ENCODE peak calls at places on chromosomes 16 and 17, in four cellular contexts. One of them, this sample, is unnamed.

GRCh38 chr17:19753661-19754463 is 5.8 kb upstream of the ALDH3A1 start:
- DNase-seq in tibial artery: no peak
- DNase-seq in IMR-90: no peak
- DNase-seq in right cardiac atrium: no peak
- DNase-seq in this sample: peak; percentile 32

GRCh38 chr17:36743130-36743529 is 141.7 kb downstream of the MRM1 start:
- DNase-seq in tibial artery: no peak
- DNase-seq in IMR-90: no peak
- DNase-seq in right cardiac atrium: no peak
- DNase-seq in this sample: no peak

GRCh38 chr17:63534078-63534570 is 11.0 kb downstream of the KCNH6 start:
- DNase-seq in tibial artery: no peak
- DNase-seq in IMR-90: no peak
- DNase-seq in right cardiac atrium: no peak
- DNase-seq in this sample: no peak

GRCh38 chr16:82005491-82005830 is 5.8 kb downstream of the SDR42E1 start:
- DNase-seq in tibial artery: no peak
- DNase-seq in IMR-90: no peak
- DNase-seq in right cardiac atrium: no peak
- DNase-seq in this sample: no peak

GRCh38 chr16:57711993-57712392 is 17.4 kb downstream of the DRC7 start:
- DNase-seq in tibial artery: no peak
- DNase-seq in IMR-90: no peak
- DNase-seq in right cardiac atrium: no peak
- DNase-seq in this sample: no peak

GRCh38 chr16:81446318-81447275 is 2.0 kb downstream of the CMIP start:
- DNase-seq in tibial artery: no peak
- DNase-seq in IMR-90: peak; percentile 51
- DNase-seq in right cardiac atrium: peak; percentile 46
- DNase-seq in this sample: no peak

GRCh38 chr16:75244225-75244792 is 7.1 kb downstream of the BCAR1 start:
- DNase-seq in tibial artery: peak; percentile 82
- DNase-seq in IMR-90: peak; percentile 72
- DNase-seq in right cardiac atrium: peak; percentile 75
- DNase-seq in this sample: no peak

GRCh38 chr17:75694536-75694935 is 26.7 kb upstream of the ITGB4 start:
- DNase-seq in tibial artery: no peak
- DNase-seq in IMR-90: no peak
- DNase-seq in right cardiac atrium: no peak
- DNase-seq in this sample: peak; percentile 32

GRCh38 chr16:87698676-87699179 is 67.1 kb downstream of the KLHDC4 start:
- DNase-seq in tibial artery: no peak
- DNase-seq in IMR-90: no peak
- DNase-seq in right cardiac atrium: no peak
- DNase-seq in this sample: no peak

DNA sequence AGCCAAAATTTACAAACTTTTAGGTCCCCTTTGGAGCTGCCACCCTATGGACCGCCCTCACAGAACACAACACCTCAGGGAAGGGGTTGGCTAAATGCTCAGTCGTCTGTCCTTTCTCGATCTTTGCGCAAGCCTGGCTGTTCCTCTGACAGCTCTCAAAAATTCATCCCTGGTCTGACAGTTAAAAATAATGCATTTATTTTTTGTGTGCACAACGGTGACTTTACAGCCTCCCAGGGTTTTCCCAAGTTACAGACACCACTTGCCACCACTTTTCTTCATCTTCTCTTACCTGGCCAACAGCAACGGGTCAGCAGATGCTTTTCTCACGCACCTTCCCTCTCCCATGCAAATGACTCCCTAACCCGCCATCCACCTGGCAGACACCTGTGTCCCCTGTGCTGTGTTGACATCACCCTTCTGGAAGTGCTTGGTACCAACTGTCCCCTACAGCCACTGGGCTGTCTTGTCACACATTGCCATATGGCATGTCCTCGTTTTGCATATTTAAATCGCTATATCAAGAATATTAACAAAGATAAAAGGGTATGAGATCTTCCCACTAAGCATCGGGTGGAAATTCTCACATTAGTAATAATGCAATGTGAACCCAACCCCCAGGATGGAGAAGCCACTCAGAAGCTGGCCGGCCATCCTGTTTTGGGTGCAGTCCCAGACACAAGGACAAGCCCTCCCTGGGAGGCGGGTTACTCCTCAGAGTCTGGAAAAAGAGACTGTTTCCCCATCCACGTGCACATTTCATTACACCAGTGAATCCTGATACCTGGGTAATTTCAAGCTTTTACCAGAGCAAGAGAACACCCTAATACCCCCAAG is 187.0 kb downstream of the ZFHX3 start:
- DNase-seq in tibial artery: no peak
- DNase-seq in IMR-90: no peak
- DNase-seq in right cardiac atrium: no peak
- DNase-seq in this sample: no peak
- H3K27ac ChIP-seq in tibial artery: peak overlapping the region; percentile 99
- H3K27ac ChIP-seq in IMR-90: no peak overlapping the region
- H3K27ac ChIP-seq in right cardiac atrium: no peak overlapping the region
- H3K27ac ChIP-seq in this sample: no peak overlapping the region

GRCh38 chr17:81884968-81885367 is 6.4 kb downstream of the ALYREF start:
- DNase-seq in tibial artery: no peak
- DNase-seq in IMR-90: no peak
- DNase-seq in right cardiac atrium: no peak
- DNase-seq in this sample: no peak

GRCh38 chr17:81885869-81886548 is 5.4 kb downstream of the ALYREF start:
- DNase-seq in tibial artery: no peak
- DNase-seq in IMR-90: no peak
- DNase-seq in right cardiac atrium: no peak
- DNase-seq in this sample: no peak

GRCh38 chr17:81888105-81888987 is 3.0 kb downstream of the ALYREF start:
- DNase-seq in tibial artery: no peak
- DNase-seq in IMR-90: no peak
- DNase-seq in right cardiac atrium: no peak
- DNase-seq in this sample: no peak

GRCh38 chr17:81885454-81885853 is 5.9 kb downstream of the ALYREF start:
- DNase-seq in tibial artery: no peak
- DNase-seq in IMR-90: no peak
- DNase-seq in right cardiac atrium: no peak
- DNase-seq in this sample: no peak

DNA sequence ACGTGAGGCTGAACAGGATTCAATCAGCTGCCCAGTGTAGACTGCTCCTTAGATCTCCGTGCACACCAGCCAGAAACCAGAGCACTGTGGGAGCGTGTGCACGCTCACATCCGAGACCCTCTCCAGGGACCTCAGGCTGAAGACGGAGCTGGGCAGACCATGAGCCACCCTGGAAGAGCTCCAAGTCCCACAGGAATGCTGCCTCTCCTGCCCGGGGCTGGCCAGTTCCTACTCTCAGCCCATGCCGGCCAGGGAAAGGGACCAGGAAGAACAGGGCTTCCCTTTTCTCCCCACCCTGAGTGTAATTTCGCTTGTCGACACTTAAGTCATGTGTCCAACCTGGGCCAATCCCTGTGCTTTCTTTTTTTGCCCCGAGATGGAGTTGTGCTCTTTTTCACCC is 6.9 kb downstream of the ALYREF start:
- DNase-seq in tibial artery: no peak
- DNase-seq in IMR-90: no peak
- DNase-seq in right cardiac atrium: no peak
- DNase-seq in this sample: no peak
- H3K27ac ChIP-seq in tibial artery: peak overlapping the region; percentile 40
- H3K27ac ChIP-seq in IMR-90: no peak overlapping the region
- H3K27ac ChIP-seq in right cardiac atrium: no peak overlapping the region
- H3K27ac ChIP-seq in this sample: no peak overlapping the region

DNA sequence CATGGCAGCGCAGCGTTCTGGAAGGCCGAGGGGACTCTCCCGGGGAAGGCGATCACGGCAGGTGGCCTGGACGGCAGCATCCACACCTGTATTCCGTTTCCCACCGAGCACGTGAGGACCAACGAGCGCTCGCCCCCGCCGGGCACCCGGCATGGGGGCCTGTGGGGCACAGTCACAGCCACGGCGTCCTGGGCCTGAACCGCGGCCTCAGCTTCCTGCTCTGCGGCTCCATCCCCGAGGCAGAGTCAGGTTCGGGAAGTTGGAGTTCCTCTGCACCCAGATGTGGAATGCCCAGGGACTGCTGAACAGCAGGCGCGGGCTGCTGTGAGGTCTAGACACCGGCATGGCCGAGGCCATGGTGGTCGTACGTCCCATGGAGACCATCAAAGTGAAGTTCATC is 1713.9 kb downstream of the TP53TG3F start:
- DNase-seq in tibial artery: no peak
- DNase-seq in IMR-90: no peak
- DNase-seq in right cardiac atrium: no peak
- DNase-seq in this sample: no peak
- H3K27ac ChIP-seq in tibial artery: no peak overlapping the region
- H3K27ac ChIP-seq in IMR-90: no peak overlapping the region
- H3K27ac ChIP-seq in right cardiac atrium: no peak overlapping the region
- H3K27ac ChIP-seq in this sample: no peak overlapping the region

DNA sequence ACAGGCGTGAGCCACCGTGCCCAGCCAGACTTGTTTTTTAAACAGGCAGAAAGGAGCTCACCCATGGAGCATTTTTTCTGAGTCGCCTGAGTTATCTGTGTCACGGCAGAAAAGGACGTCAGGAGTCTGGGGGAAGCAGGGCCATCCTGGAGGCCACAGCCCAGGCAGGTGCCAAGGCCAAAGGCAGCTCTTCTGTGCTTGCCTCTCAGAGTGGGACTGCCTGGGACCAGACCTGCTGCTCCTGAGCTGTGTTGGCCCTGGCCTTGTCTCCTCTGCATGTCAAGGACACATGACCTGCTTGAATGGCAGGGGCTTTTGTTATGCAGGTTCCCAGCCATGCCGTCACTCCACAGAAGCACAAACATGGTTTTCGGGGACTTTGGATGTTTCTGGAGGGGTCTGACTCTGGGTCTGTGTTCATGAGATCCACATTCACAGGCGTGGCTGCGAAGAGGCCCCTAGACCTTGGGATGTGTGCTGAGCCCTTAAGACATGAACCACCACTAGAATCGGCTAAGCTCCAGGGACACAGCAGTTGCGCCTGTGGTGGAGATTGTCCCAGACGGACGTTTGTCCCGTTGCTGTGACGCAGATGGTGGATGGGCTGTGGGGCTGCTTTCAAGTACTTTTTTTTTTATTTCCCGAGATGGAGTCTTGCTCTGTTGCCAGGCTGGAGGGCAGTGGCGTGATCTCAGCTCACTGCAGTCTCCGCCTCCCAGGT is 33.8 kb downstream of the FOXK2 start:
- DNase-seq in tibial artery: no peak
- DNase-seq in IMR-90: no peak
- DNase-seq in right cardiac atrium: peak; percentile 51
- DNase-seq in this sample: no peak
- H3K27ac ChIP-seq in tibial artery: peak overlapping the region; percentile 72
- H3K27ac ChIP-seq in IMR-90: no peak overlapping the region
- H3K27ac ChIP-seq in right cardiac atrium: peak overlapping the region; percentile 22
- H3K27ac ChIP-seq in this sample: peak overlapping the region; percentile 48

GRCh38 chr17:8586766-8587165 is 43.8 kb downstream of the MYH10 start:
- DNase-seq in tibial artery: no peak
- DNase-seq in IMR-90: no peak
- DNase-seq in right cardiac atrium: no peak
- DNase-seq in this sample: no peak
- H3K27ac ChIP-seq in tibial artery: peak overlapping the region; percentile 76
- H3K27ac ChIP-seq in IMR-90: no peak overlapping the region
- H3K27ac ChIP-seq in right cardiac atrium: no peak overlapping the region
- H3K27ac ChIP-seq in this sample: no peak overlapping the region